ENCODE peak calls at places on chromosomes 1 and 21, in seven cellular contexts. R is mammary epithelial cell; O is neural progenitor cell; T is upper lobe of left lung; J is HCT116; F is CD8-positive, alpha-beta T cell; G is uterus. N is an unnamed sample.

GRCh38 chr21:38489729-38490128 is 8.5 kb downstream of the ERG start:
- DNase-seq in J (no peak), O (no peak), T (no peak), F (no peak), R (no peak), G (no peak), N (no peak)

GRCh38 chr21:46322351-46323226 is 1.1 kb downstream of the C21orf58 start:
- DNase-seq in G (no peak), F (no peak), T (peak; percentile 83), J (no peak), O (peak; percentile 47), R (peak; percentile 27), N (no peak)

GRCh38 chr1:92017656-92018055 is 12.1 kb upstream of the EPHX4 start:
- DNase-seq in G (no peak), F (no peak), R (no peak), T (no peak), O (no peak), J (no peak), N (no peak)

GRCh38 chr1:245234217-245235120 is 79.7 kb downstream of the KIF26B start:
- DNase-seq in O (peak; percentile 87), T (no peak), G (no peak), R (no peak), F (no peak), J (no peak), N (no peak)

GRCh38 chr1:160157174-160157573 is 5.8 kb downstream of the ATP1A4 start:
- DNase-seq in T (no peak), G (no peak), J (no peak), R (no peak), F (no peak), O (no peak), N (no peak)

GRCh38 chr1:228039986-228040385 is 33.2 kb downstream of the WNT3A start:
- DNase-seq in J (no peak), G (no peak), R (no peak), O (no peak), F (no peak), T (no peak), N (no peak)

GRCh38 chr1:36092166-36092797 is 3.6 kb downstream of the ADPRS start:
- DNase-seq in J (no peak), F (no peak), R (no peak), O (no peak), G (no peak), T (no peak), N (no peak)

GRCh38 chr1:76511226-76511625 is 356.1 kb upstream of the ST6GALNAC5 start:
- DNase-seq in O (peak; percentile 46), T (no peak), R (no peak), J (no peak), G (no peak), F (no peak), N (no peak)

GRCh38 chr21:31905444-31906400 is 32.9 kb downstream of the HUNK start:
- DNase-seq in J (no peak), F (no peak), O (no peak), G (no peak), R (no peak), T (no peak), N (no peak)

GRCh38 chr1:231702804-231703203 is 76.2 kb downstream of the DISC1 start:
- DNase-seq in R (peak; percentile 3), O (no peak), J (no peak), F (no peak), T (no peak), G (no peak), N (peak; percentile 38)

GRCh38 chr1:15797614-15798390 is 9.6 kb downstream of the UQCRHL start:
- DNase-seq in J (no peak), R (no peak), O (no peak), F (no peak), T (no peak), G (no peak), N (no peak)

GRCh38 chr1:68322837-68323687 is 90.7 kb upstream of the WLS start:
- DNase-seq in O (no peak), G (peak; percentile 27), F (no peak), R (peak; percentile 47), T (peak; percentile 22), J (peak; percentile 89), N (peak; percentile 71)

GRCh38 chr1:182996816-182997215 is 26.4 kb upstream of the LAMC1 start:
- DNase-seq in F (no peak), O (no peak), T (no peak), G (no peak), R (peak; percentile 59), J (no peak), N (no peak)

GRCh38 chr21:44436111-44436611 is 19.1 kb upstream of the LRRC3 start:
- DNase-seq in O (no peak), T (peak; percentile 59), F (no peak), R (no peak), G (no peak), J (no peak), N (no peak)

GRCh38 chr1:23619299-23620188 is 60.2 kb upstream of the ID3 start:
- DNase-seq in R (peak; percentile 74), T (peak; percentile 91), G (no peak), O (peak; percentile 63), J (no peak), F (peak; percentile 66), N (peak; percentile 9)

GRCh38 chr1:182388392-182389134 is 3.0 kb downstream of the GLUL start:
- DNase-seq in T (no peak), J (no peak), G (no peak), R (no peak), O (peak; percentile 54), F (no peak), N (no peak)

GRCh38 chr1:167563579-167564246 is 10.2 kb upstream of the CREG1 start:
- DNase-seq in O (no peak), F (no peak), J (no peak), G (no peak), R (peak; percentile 63), T (no peak), N (no peak)

DNA sequence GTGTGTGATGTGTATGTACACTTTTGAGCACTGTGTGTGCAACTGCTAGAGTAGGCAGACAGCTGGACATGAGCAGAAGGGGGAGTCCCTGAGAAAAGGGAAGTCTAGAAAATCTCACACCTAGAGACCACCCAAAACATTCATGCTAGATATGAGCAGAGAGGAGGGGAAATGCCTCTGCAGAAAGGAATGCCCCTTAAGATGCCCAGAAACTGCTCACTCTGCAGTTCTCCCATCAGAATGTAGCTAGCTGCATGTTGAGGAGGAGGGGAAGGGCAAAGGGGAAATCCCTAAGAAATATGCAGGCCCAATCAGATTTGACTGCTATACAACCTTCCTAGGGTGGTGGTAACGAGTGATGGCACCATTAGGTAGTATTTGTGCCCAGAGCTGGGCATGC is 31.8 kb upstream of the MAGOH start:
- DNase-seq in O (no peak), R (no peak), T (no peak), F (no peak), J (no peak), G (no peak), N (no peak)
- H3K4me3 ChIP-seq in O (no peak overlapping the region), R (no peak overlapping the region), T (no peak overlapping the region), F (no peak overlapping the region), J (no peak overlapping the region), G (no peak overlapping the region), N (no peak overlapping the region)

DNA sequence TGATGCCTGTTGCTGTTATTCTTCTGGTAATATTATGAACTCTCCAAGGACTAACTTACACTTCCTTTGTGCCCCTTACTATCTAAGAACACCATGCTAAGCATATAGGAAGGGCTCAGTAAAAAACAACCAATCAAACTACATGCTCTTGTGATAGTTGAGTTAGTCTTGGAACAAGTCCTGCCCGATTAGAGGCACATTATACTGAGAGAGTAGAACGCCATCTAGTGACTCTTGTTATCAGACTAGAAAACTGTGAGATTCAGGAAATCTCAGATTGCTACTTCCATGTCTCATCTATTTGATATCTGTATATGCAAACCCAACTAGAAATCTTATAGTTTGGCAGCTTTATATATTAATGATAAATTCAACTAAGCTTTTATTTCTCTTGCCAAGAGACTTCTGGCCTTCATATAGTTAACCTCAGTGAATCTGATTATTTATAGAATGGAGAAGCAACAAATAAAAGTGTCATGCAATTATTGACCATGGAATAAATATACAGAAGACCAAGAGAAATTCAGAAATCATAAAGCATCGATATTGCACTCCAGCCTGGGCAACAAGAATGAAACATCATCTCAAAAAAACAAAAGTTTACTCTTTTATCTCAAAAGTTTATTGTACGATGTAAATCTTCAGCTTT is 7.8 kb upstream of the SRRM1 start:
- DNase-seq in F (no peak), G (no peak), R (peak; percentile 61), T (no peak), J (peak; percentile 65), O (peak; percentile 75), N (peak; percentile 42)
- TF ChIP-seq CTCF in F (peak; percentile 57), G (peak; percentile 37), R (peak; percentile 58), T (no peak), J (peak; percentile 84), O (peak; percentile 78), N (peak; percentile 60)

GRCh38 chr1:201408176-201408814 is 9.2 kb upstream of the LAD1 start:
- DNase-seq in R (peak; percentile 63), F (peak; percentile 38), G (peak; percentile 62), O (peak; percentile 85), T (no peak), J (peak; percentile 51), N (no peak)

GRCh38 chr1:201404722-201405483 is 5.8 kb upstream of the LAD1 start:
- DNase-seq in F (no peak), R (no peak), G (no peak), T (no peak), J (no peak), O (no peak), N (no peak)

GRCh38 chr1:201408815-201409200 is 9.7 kb upstream of the LAD1 start:
- DNase-seq in F (no peak), R (no peak), G (no peak), J (no peak), O (no peak), T (no peak), N (no peak)

GRCh38 chr1:201405484-201405831 is 6.3 kb upstream of the LAD1 start:
- DNase-seq in G (no peak), R (no peak), F (no peak), T (peak; percentile 78), J (no peak), O (no peak), N (peak; percentile 77)

DNA sequence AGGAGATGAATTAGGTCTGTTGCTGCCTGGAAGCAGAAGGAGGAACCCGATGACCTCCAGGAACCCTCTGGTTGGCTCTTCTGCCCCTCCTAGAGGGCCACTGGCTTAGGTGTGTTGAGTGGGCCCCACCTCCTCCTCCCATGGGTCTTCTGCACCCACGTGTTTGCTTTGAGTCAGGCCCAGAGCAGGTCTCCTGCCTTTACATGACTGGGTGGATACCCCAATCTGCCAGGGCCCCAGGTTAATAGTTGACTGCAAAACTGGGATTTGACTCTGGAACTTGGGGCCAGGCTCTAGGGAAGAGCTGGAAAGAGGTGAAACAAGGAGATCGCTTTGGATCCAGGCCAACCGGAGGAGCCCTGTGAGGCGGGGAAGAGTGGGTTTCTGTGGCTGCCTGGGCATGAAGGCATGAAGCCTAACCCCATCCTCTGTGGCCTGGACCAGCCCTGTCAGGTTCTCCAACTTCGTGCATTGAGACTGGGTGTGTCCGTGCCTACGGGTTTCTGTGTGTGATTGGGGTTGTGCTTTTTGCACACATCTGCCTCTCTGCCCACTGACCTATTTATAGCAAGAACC is 7.8 kb upstream of the LAD1 start:
- DNase-seq in F (no peak), G (no peak), O (no peak), R (peak; percentile 66), T (no peak), J (no peak), N (no peak)
- H3K4me3 ChIP-seq in F (no peak overlapping the region), G (no peak overlapping the region), O (no peak overlapping the region), R (no peak overlapping the region), T (no peak overlapping the region), J (no peak overlapping the region), N (no peak overlapping the region)

DNA sequence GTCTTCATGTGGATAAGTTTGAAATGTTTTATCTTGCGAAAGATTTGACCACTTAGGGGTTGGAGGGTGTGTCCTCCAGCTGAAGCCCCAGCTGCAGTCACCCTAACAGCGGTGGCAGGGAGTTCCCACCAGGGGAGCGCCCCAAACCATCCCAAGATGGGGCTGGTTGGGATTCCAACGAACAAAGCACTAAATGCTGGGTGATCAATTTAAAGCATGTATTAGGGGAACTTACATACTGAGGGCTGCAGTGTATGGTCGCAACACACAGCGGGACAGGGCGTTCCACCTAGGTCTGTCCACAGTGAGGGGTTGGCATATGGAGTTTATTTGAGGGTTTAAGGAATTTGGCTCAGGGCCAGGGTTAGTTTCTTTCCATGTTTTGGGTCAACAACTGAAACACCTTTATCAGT is 26.3 kb downstream of the SLC37A1 start:
- DNase-seq in J (no peak), G (no peak), R (no peak), F (no peak), T (no peak), O (peak; percentile 64), N (no peak)
- TF ChIP-seq CTCF in J (no peak), G (no peak), R (no peak), F (no peak), T (no peak), O (peak; percentile 63), N (peak; percentile 8)

N was measured in kidney epithelial cell.